ENCODE peak calls at places on chromosomes 16 and 17, in five cellular contexts. One of them, this sample, is unnamed.

GRCh38 chr17:689556-690247 is 24.9 kb downstream of the VPS53 start:
- DNase-seq in sigmoid colon: no peak
- DNase-seq in right lobe of liver: no peak
- DNase-seq in body of pancreas: no peak
- DNase-seq in AG09309: no peak
- DNase-seq in this sample: no peak

GRCh38 chr17:19461139-19461538 is 50.1 kb downstream of the RNF112 start:
- DNase-seq in sigmoid colon: no peak
- DNase-seq in right lobe of liver: no peak
- DNase-seq in body of pancreas: no peak
- DNase-seq in AG09309: no peak
- DNase-seq in this sample: no peak

GRCh38 chr16:87436225-87437172 is 44.4 kb downstream of the MAP1LC3B start:
- DNase-seq in sigmoid colon: no peak
- DNase-seq in right lobe of liver: no peak
- DNase-seq in body of pancreas: no peak
- DNase-seq in AG09309: no peak
- DNase-seq in this sample: no peak

GRCh38 chr17:50817142-50817751 is 18.1 kb upstream of the WFIKKN2 start:
- DNase-seq in sigmoid colon: no peak
- DNase-seq in right lobe of liver: peak; percentile 58
- DNase-seq in body of pancreas: peak; percentile 56
- DNase-seq in AG09309: no peak
- DNase-seq in this sample: peak; percentile 76

GRCh38 chr17:50956409-50956749 is 90.2 kb upstream of the TOB1 start:
- DNase-seq in sigmoid colon: no peak
- DNase-seq in right lobe of liver: no peak
- DNase-seq in body of pancreas: no peak
- DNase-seq in AG09309: no peak
- DNase-seq in this sample: no peak

GRCh38 chr17:76027159-76027839 is at the start of gene EVPL:
- DNase-seq in sigmoid colon: no peak
- DNase-seq in right lobe of liver: no peak
- DNase-seq in body of pancreas: peak; percentile 65
- DNase-seq in AG09309: no peak
- DNase-seq in this sample: peak; percentile 94

GRCh38 chr16:47057631-47057996 is 84.1 kb upstream of the DNAJA2 start:
- DNase-seq in sigmoid colon: peak; percentile 9
- DNase-seq in right lobe of liver: no peak
- DNase-seq in body of pancreas: no peak
- DNase-seq in AG09309: no peak
- DNase-seq in this sample: no peak

GRCh38 chr17:55735784-55736405 is 13.2 kb upstream of the TMEM100 start:
- DNase-seq in sigmoid colon: peak; percentile 69
- DNase-seq in right lobe of liver: no peak
- DNase-seq in body of pancreas: peak; percentile 20
- DNase-seq in AG09309: no peak
- DNase-seq in this sample: peak; percentile 48

GRCh38 chr17:6426356-6427101 is 8.4 kb downstream of the AIPL1 start:
- DNase-seq in sigmoid colon: no peak
- DNase-seq in right lobe of liver: no peak
- DNase-seq in body of pancreas: no peak
- DNase-seq in AG09309: no peak
- DNase-seq in this sample: no peak

GRCh38 chr16:69397821-69398521 is 12.2 kb upstream of the TERF2 start:
- DNase-seq in sigmoid colon: no peak
- DNase-seq in right lobe of liver: no peak
- DNase-seq in body of pancreas: peak; percentile 56
- DNase-seq in AG09309: no peak
- DNase-seq in this sample: peak; percentile 58

GRCh38 chr17:4953461-4953961 is 2.6 kb downstream of the ENO3 start:
- DNase-seq in sigmoid colon: no peak
- DNase-seq in right lobe of liver: no peak
- DNase-seq in body of pancreas: no peak
- DNase-seq in AG09309: peak; percentile 58
- DNase-seq in this sample: no peak

GRCh38 chr17:37527249-37527851 is 37.7 kb downstream of the DUSP14 start:
- DNase-seq in sigmoid colon: no peak
- DNase-seq in right lobe of liver: no peak
- DNase-seq in body of pancreas: no peak
- DNase-seq in AG09309: no peak
- DNase-seq in this sample: peak; percentile 74

GRCh38 chr16:16120382-16121184 is 102.7 kb downstream of the ABCC6 start:
- DNase-seq in sigmoid colon: peak; percentile 96
- DNase-seq in right lobe of liver: no peak
- DNase-seq in body of pancreas: no peak
- DNase-seq in AG09309: no peak
- DNase-seq in this sample: no peak

GRCh38 chr17:34840758-34841157 is 120.5 kb downstream of the CCT6B start:
- DNase-seq in sigmoid colon: no peak
- DNase-seq in right lobe of liver: no peak
- DNase-seq in body of pancreas: no peak
- DNase-seq in AG09309: no peak
- DNase-seq in this sample: peak; percentile 36

GRCh38 chr17:5466295-5466694 is 2.5 kb downstream of the DHX33 start:
- DNase-seq in sigmoid colon: no peak
- DNase-seq in right lobe of liver: no peak
- DNase-seq in body of pancreas: no peak
- DNase-seq in AG09309: no peak
- DNase-seq in this sample: no peak

GRCh38 chr16:85583491-85584181 is 29.5 kb upstream of the GSE1 start:
- DNase-seq in sigmoid colon: no peak
- DNase-seq in right lobe of liver: no peak
- DNase-seq in body of pancreas: no peak
- DNase-seq in AG09309: peak; percentile 55
- DNase-seq in this sample: no peak

GRCh38 chr16:2894231-2894630 is 11.2 kb downstream of the FLYWCH2 start:
- DNase-seq in sigmoid colon: no peak
- DNase-seq in right lobe of liver: no peak
- DNase-seq in body of pancreas: no peak
- DNase-seq in AG09309: no peak
- DNase-seq in this sample: no peak
- TF ChIP-seq CTCF in sigmoid colon: no peak
- TF ChIP-seq CTCF in right lobe of liver: no peak
- TF ChIP-seq CTCF in body of pancreas: no peak
- TF ChIP-seq CTCF in AG09309: no peak
- TF ChIP-seq CTCF in this sample: peak; percentile 33

GRCh38 chr16:734208-734980 is 6.4 kb downstream of the CIAO3 start:
- DNase-seq in sigmoid colon: peak; percentile 59
- DNase-seq in right lobe of liver: no peak
- DNase-seq in body of pancreas: no peak
- DNase-seq in AG09309: no peak
- DNase-seq in this sample: no peak

GRCh38 chr16:733382-734207 is 6.7 kb downstream of the HAGHL start:
- DNase-seq in sigmoid colon: peak; percentile 61
- DNase-seq in right lobe of liver: no peak
- DNase-seq in body of pancreas: peak; percentile 16
- DNase-seq in AG09309: no peak
- DNase-seq in this sample: no peak

GRCh38 chr16:730666-731509 is 4.0 kb downstream of the HAGHL start:
- DNase-seq in sigmoid colon: no peak
- DNase-seq in right lobe of liver: no peak
- DNase-seq in body of pancreas: no peak
- DNase-seq in AG09309: no peak
- DNase-seq in this sample: no peak

GRCh38 chr16:732332-732731 is 5.4 kb downstream of the HAGHL start:
- DNase-seq in sigmoid colon: no peak
- DNase-seq in right lobe of liver: no peak
- DNase-seq in body of pancreas: no peak
- DNase-seq in AG09309: no peak
- DNase-seq in this sample: no peak

GRCh38 chr16:732936-733335 is 6.0 kb downstream of the HAGHL start:
- DNase-seq in sigmoid colon: no peak
- DNase-seq in right lobe of liver: no peak
- DNase-seq in body of pancreas: no peak
- DNase-seq in AG09309: no peak
- DNase-seq in this sample: no peak
- TF ChIP-seq CTCF in sigmoid colon: no peak
- TF ChIP-seq CTCF in right lobe of liver: no peak
- TF ChIP-seq CTCF in body of pancreas: no peak
- TF ChIP-seq CTCF in AG09309: no peak
- TF ChIP-seq CTCF in this sample: no peak

GRCh38 chr17:73934696-73935095 is 268.8 kb upstream of the RPL38 start:
- DNase-seq in sigmoid colon: no peak
- DNase-seq in right lobe of liver: no peak
- DNase-seq in body of pancreas: no peak
- DNase-seq in AG09309: no peak
- DNase-seq in this sample: no peak

GRCh38 chr17:73932216-73932749 is 271.2 kb upstream of the RPL38 start:
- DNase-seq in sigmoid colon: no peak
- DNase-seq in right lobe of liver: no peak
- DNase-seq in body of pancreas: no peak
- DNase-seq in AG09309: no peak
- DNase-seq in this sample: no peak

GRCh38 chr17:73933164-73933766 is 270.2 kb upstream of the RPL38 start:
- DNase-seq in sigmoid colon: no peak
- DNase-seq in right lobe of liver: no peak
- DNase-seq in body of pancreas: no peak
- DNase-seq in AG09309: no peak
- DNase-seq in this sample: no peak

GRCh38 chr17:73933871-73934270 is 269.6 kb upstream of the RPL38 start:
- DNase-seq in sigmoid colon: no peak
- DNase-seq in right lobe of liver: no peak
- DNase-seq in body of pancreas: no peak
- DNase-seq in AG09309: no peak
- DNase-seq in this sample: no peak

DNA sequence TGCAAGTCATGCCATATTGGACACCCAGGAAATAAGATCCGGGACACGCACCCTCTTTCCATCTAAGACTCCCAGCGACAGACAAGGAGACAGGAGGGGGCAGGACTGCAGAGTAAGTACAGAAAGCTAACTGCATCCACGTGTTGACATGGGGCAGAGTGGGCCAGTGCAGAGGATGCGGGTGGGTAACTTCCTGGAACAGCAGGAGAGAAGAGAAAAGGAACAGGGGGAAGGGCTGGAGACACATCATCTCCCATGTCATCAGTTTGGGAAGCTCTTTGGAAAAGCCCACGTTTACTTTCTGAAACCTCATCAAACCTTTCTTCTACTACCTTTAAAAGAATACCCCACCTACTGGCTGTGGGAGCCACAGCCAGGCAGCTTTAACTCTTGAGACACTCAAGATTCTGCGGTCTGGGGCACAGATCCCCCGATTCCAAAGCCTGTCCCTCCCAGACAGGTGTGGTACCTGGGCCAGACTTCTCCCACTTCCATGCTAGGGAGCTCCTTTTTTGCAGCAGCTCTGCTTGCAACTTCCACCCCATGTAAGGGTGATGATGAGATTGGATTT is 273.5 kb upstream of the RPL38 start:
- DNase-seq in sigmoid colon: no peak
- DNase-seq in right lobe of liver: no peak
- DNase-seq in body of pancreas: no peak
- DNase-seq in AG09309: no peak
- DNase-seq in this sample: no peak
- TF ChIP-seq CTCF in sigmoid colon: no peak
- TF ChIP-seq CTCF in right lobe of liver: no peak
- TF ChIP-seq CTCF in body of pancreas: no peak
- TF ChIP-seq CTCF in AG09309: no peak
- TF ChIP-seq CTCF in this sample: no peak

GRCh38 chr16:12225816-12226480 is 249.4 kb downstream of the SNX29 start:
- DNase-seq in sigmoid colon: no peak
- DNase-seq in right lobe of liver: no peak
- DNase-seq in body of pancreas: no peak
- DNase-seq in AG09309: no peak
- DNase-seq in this sample: no peak
- TF ChIP-seq CTCF in sigmoid colon: no peak
- TF ChIP-seq CTCF in right lobe of liver: no peak
- TF ChIP-seq CTCF in body of pancreas: no peak
- TF ChIP-seq CTCF in AG09309: no peak
- TF ChIP-seq CTCF in this sample: no peak

DNA sequence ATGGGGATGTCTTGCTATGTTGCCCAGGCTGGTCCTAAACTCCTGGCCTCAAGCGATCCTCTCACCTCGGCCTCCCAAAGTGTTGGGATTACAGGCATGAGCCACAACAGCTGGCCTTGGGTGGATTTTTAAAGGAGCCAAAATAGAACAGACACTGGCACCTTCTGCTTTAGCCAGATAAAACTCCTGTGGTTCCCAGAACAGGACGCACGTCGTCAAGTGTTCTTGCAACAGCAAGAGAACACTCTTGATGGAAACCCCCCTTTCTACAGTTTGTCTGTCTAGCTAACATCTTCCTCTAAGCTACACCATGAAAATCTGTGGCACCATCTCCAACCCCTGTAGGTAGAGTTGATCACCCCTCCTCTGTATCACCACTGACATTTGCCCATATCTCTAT is 122.6 kb downstream of the NPIPB5 start:
- DNase-seq in sigmoid colon: no peak
- DNase-seq in right lobe of liver: no peak
- DNase-seq in body of pancreas: no peak
- DNase-seq in AG09309: no peak
- DNase-seq in this sample: no peak
- TF ChIP-seq CTCF in sigmoid colon: no peak
- TF ChIP-seq CTCF in right lobe of liver: no peak
- TF ChIP-seq CTCF in body of pancreas: no peak
- TF ChIP-seq CTCF in AG09309: no peak
- TF ChIP-seq CTCF in this sample: no peak

GRCh38 chr17:73131993-73132595 is 32.7 kb upstream of the SSTR2 start:
- DNase-seq in sigmoid colon: no peak
- DNase-seq in right lobe of liver: no peak
- DNase-seq in body of pancreas: no peak
- DNase-seq in AG09309: no peak
- DNase-seq in this sample: no peak

GRCh38 chr17:73123606-73124320 is 31.3 kb upstream of the SLC39A11 start:
- DNase-seq in sigmoid colon: no peak
- DNase-seq in right lobe of liver: no peak
- DNase-seq in body of pancreas: no peak
- DNase-seq in AG09309: no peak
- DNase-seq in this sample: no peak

GRCh38 chr17:73121513-73121912 is 29.0 kb upstream of the SLC39A11 start:
- DNase-seq in sigmoid colon: no peak
- DNase-seq in right lobe of liver: no peak
- DNase-seq in body of pancreas: no peak
- DNase-seq in AG09309: no peak
- DNase-seq in this sample: no peak

GRCh38 chr17:73122953-73123605 is 30.6 kb upstream of the SLC39A11 start:
- DNase-seq in sigmoid colon: no peak
- DNase-seq in right lobe of liver: no peak
- DNase-seq in body of pancreas: no peak
- DNase-seq in AG09309: no peak
- DNase-seq in this sample: no peak

GRCh38 chr17:73126716-73127473 is 34.4 kb upstream of the SLC39A11 start:
- DNase-seq in sigmoid colon: no peak
- DNase-seq in right lobe of liver: no peak
- DNase-seq in body of pancreas: no peak
- DNase-seq in AG09309: no peak
- DNase-seq in this sample: no peak
- TF ChIP-seq CTCF in sigmoid colon: no peak
- TF ChIP-seq CTCF in right lobe of liver: no peak
- TF ChIP-seq CTCF in body of pancreas: no peak
- TF ChIP-seq CTCF in AG09309: no peak
- TF ChIP-seq CTCF in this sample: no peak

GRCh38 chr16:88810166-88810867 is 1.4 kb downstream of the APRT start:
- DNase-seq in sigmoid colon: no peak
- DNase-seq in right lobe of liver: no peak
- DNase-seq in body of pancreas: no peak
- DNase-seq in AG09309: no peak
- DNase-seq in this sample: no peak
- TF ChIP-seq CTCF in sigmoid colon: no peak
- TF ChIP-seq CTCF in right lobe of liver: no peak
- TF ChIP-seq CTCF in body of pancreas: no peak
- TF ChIP-seq CTCF in AG09309: no peak
- TF ChIP-seq CTCF in this sample: no peak

GRCh38 chr17:61410555-61411089 is 11.0 kb downstream of the TBX2 start:
- DNase-seq in sigmoid colon: peak; percentile 78
- DNase-seq in right lobe of liver: peak; percentile 88
- DNase-seq in body of pancreas: peak; percentile 62
- DNase-seq in AG09309: no peak
- DNase-seq in this sample: no peak
- TF ChIP-seq CTCF in sigmoid colon: peak; percentile 75
- TF ChIP-seq CTCF in right lobe of liver: peak; percentile 43
- TF ChIP-seq CTCF in body of pancreas: peak; percentile 34
- TF ChIP-seq CTCF in AG09309: peak; percentile 56
- TF ChIP-seq CTCF in this sample: no peak